ENCODE peak calls at places on chromosomes 1 and 21, in nine cellular contexts. P is psoas muscle, U is neural crest cell, Q is GM12864, L is ascending aorta, W is cardiac fibroblast, V is fibroblast of lung, F is left ventricle myocardium inferior, H is heart right ventricle. X is an unnamed sample.

GRCh38 chr1:92483442-92484170 is 3.1 kb downstream of the GFI1 start:
- DNase-seq in W (no peak), F (no peak), L (no peak), P (no peak), V (no peak), Q (no peak), U (peak), H (peak), X (no peak)

GRCh38 chr1:29653034-29653810 is 416.9 kb downstream of the PTPRU start:
- DNase-seq in W (no peak), U (no peak), Q (no peak), H (no peak), F (no peak), P (no peak), V (no peak), L (no peak), X (no peak)

GRCh38 chr1:85142753-85143152 is 58.1 kb downstream of the SYDE2 start:
- DNase-seq in L (no peak), H (peak), P (no peak), U (no peak), V (no peak), W (no peak), F (peak), Q (no peak), X (no peak)

GRCh38 chr1:28370220-28371010 is 875 bp downstream of the PHACTR4 start:
- DNase-seq in Q (no peak), L (no peak), V (peak), P (no peak), W (peak), H (peak), F (no peak), U (peak), X (no peak)

GRCh38 chr1:218426343-218426657 is 81.2 kb downstream of the TGFB2 start:
- DNase-seq in Q (no peak), W (peak), L (no peak), U (no peak), V (peak), F (no peak), H (no peak), P (no peak), X (no peak)

GRCh38 chr1:14064649-14065442 is 364.9 kb downstream of the PRDM2 start:
- DNase-seq in L (no peak), F (no peak), Q (no peak), H (no peak), V (no peak), U (no peak), P (no peak), W (no peak), X (no peak)

GRCh38 chr1:30706528-30706927 is 16.9 kb downstream of the MATN1 start:
- DNase-seq in H (peak), Q (no peak), L (no peak), P (peak), U (no peak), F (peak), W (peak), V (peak), X (no peak)

GRCh38 chr1:6858586-6858985 is 73.3 kb downstream of the CAMTA1 start:
- DNase-seq in W (no peak), U (no peak), P (no peak), V (no peak), F (no peak), L (no peak), Q (no peak), H (no peak), X (no peak)

GRCh38 chr1:61836649-61837048 is 94.4 kb downstream of the PATJ start:
- DNase-seq in U (no peak), P (no peak), W (no peak), V (no peak), L (no peak), F (no peak), H (no peak), Q (no peak), X (no peak)

GRCh38 chr1:44326821-44327465 is 28.1 kb downstream of the ERI3 start:
- DNase-seq in W (no peak), U (no peak), F (no peak), P (no peak), H (no peak), L (no peak), Q (no peak), V (peak), X (no peak)

GRCh38 chr1:46900401-46900800 is 40.9 kb downstream of the CYP4A11 start:
- DNase-seq in W (no peak), V (no peak), U (no peak), H (no peak), Q (no peak), L (no peak), P (no peak), F (no peak), X (no peak)

GRCh38 chr1:15347182-15347581 is 62.5 kb upstream of the EFHD2 start:
- DNase-seq in U (no peak), Q (no peak), H (no peak), W (no peak), V (no peak), P (no peak), F (no peak), L (no peak), X (no peak)

GRCh38 chr1:216898801-216899200 is 175.6 kb upstream of the ESRRG start:
- DNase-seq in Q (no peak), V (no peak), L (no peak), P (no peak), W (no peak), F (no peak), H (no peak), U (no peak), X (no peak)

GRCh38 chr1:234583755-234584430 is 26.1 kb downstream of the IRF2BP2 start:
- DNase-seq in U (no peak), L (no peak), H (no peak), V (no peak), P (peak), Q (no peak), W (no peak), F (no peak), X (no peak)

GRCh38 chr1:111483166-111483565 is 9.4 kb downstream of the C1orf162 start:
- DNase-seq in W (peak), Q (no peak), L (no peak), V (peak), P (no peak), F (no peak), H (no peak), U (no peak), X (no peak)

GRCh38 chr1:58249729-58250586 is 296.6 kb downstream of the OMA1 start:
- DNase-seq in P (no peak), Q (no peak), L (no peak), F (peak), W (peak), U (peak), H (peak), V (peak), X (no peak)

GRCh38 chr21:26881504-26882228 is 36.5 kb upstream of the ADAMTS1 start:
- DNase-seq in L (no peak), W (peak), F (no peak), H (no peak), V (peak), Q (no peak), P (no peak), U (no peak), X (no peak)

GRCh38 chr1:183243190-183244065 is 57.4 kb downstream of the LAMC2 start:
- DNase-seq in V (no peak), U (no peak), F (peak), L (no peak), W (peak), P (peak), H (peak), Q (no peak), X (no peak)

GRCh38 chr1:3000671-3001470 is 20.4 kb upstream of the ACTRT2 start:
- DNase-seq in V (no peak), F (no peak), W (no peak), Q (no peak), U (no peak), P (no peak), L (no peak), H (no peak), X (no peak)

GRCh38 chr1:53584446-53585102 is 125.4 kb downstream of the DMRTB1 start:
- DNase-seq in F (no peak), U (no peak), P (no peak), W (no peak), L (no peak), V (no peak), H (no peak), Q (no peak), X (no peak)

GRCh38 chr1:154557939-154558609 is 388 bp downstream of the UBE2Q1 start:
- DNase-seq in P (peak), V (peak), L (no peak), U (peak), W (peak), F (peak), Q (no peak), H (peak), X (no peak)

GRCh38 chr1:102434421-102434820 is 437.7 kb upstream of the OLFM3 start:
- DNase-seq in H (no peak), F (no peak), P (no peak), W (no peak), L (no peak), V (no peak), U (peak), Q (peak), X (no peak)

GRCh38 chr21:26801524-26801923 is 43.7 kb downstream of the ADAMTS1 start:
- DNase-seq in Q (no peak), F (no peak), U (no peak), H (no peak), V (peak), L (no peak), P (no peak), W (peak), X (peak)

DNA sequence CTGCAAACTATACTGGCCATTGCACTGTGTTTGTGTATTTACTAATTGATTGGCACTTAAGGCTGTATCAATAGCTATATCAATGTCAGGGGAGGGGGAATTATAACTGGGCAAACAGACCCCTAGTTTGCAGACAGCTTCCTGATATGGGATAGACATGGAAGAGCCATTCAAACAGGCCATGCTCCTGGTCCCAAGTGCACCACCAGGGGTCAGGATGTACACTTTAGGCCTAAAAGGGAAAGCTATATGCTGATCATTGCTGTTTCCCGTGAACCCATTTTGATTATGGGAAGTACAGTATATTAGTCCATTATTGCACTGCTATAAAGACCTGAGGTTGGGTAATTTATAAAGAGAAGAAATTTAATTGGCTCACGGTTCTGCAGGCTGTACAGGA is 125.0 kb upstream of the BACE2 start:
- DNase-seq in H (no peak), Q (no peak), W (no peak), F (no peak), V (no peak), P (no peak), L (no peak), U (no peak), X (no peak)
- TF ChIP-seq CTCF in H (no peak), Q (no peak), W (peak), F (peak), V (no peak), P (no peak), L (no peak), U (peak), X (no peak)

DNA sequence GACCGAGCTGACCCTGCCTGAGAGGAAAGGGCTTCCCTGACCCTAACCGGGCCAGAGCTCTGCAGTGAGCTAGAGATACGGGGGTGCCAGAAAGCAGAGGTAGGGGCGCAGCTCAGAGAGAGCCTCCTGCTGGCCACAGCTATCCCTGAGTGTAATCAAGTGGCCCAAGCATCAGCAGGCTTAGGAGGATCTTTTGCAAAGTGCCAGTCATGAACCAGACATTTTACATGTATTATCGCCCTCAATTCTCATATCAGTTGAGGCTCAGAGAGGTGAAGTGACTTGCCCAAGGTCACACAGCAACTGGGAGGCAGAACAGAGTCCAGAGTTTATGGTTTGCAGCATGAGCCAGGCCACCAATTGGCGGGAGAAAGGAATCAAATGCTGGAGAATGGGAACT is 7.0 kb upstream of the ID3 start:
- DNase-seq in H (no peak), Q (no peak), L (no peak), P (no peak), V (no peak), F (no peak), U (no peak), W (no peak), X (no peak)
- TF ChIP-seq CTCF in H (no peak), Q (no peak), L (no peak), P (no peak), V (no peak), F (no peak), U (no peak), W (peak), X (peak)

GRCh38 chr1:7960165-7960564 is 1.3 kb upstream of the PARK7 start:
- DNase-seq in Q (no peak), W (no peak), F (no peak), L (no peak), P (no peak), V (no peak), H (no peak), U (no peak), X (no peak)

GRCh38 chr1:7960867-7961198 is 678 bp upstream of the PARK7 start:
- DNase-seq in L (no peak), H (no peak), V (no peak), U (no peak), W (no peak), P (no peak), F (no peak), Q (no peak), X (no peak)

GRCh38 chr1:7962636-7963377 is 1.3 kb downstream of the PARK7 start:
- DNase-seq in L (no peak), F (no peak), V (no peak), P (no peak), U (no peak), Q (no peak), H (no peak), W (no peak), X (no peak)

GRCh38 chr1:7961199-7962010 is at the start of gene PARK7:
- DNase-seq in U (peak), H (peak), L (peak), W (peak), V (peak), F (peak), Q (peak), P (peak), X (peak)

DNA sequence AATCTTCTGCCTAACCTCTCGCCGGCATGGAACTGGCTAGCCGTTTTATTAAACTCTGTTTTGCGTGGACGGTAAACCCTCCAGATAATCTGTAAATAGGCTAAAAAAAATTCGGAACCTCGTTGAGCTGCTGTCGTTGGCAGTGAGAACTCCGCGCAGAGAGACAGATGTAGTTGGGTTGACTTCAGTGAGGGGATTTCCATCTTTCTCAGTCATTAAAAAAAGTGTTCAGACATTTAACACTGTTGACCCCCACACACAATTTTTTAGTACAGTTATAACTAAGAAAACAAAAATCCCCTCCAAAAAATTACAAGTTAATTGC is 462 bp downstream of the PARK7 start:
- DNase-seq in F (no peak), V (no peak), H (no peak), W (no peak), P (no peak), Q (no peak), U (no peak), L (no peak), X (no peak)
- TF ChIP-seq CTCF in F (no peak), V (no peak), H (no peak), W (no peak), P (no peak), Q (no peak), U (no peak), L (no peak), X (no peak)

GRCh38 chr21:45768741-45769049 is 125.2 kb downstream of the PCBP3 start:
- DNase-seq in V (no peak), H (no peak), W (no peak), Q (no peak), U (no peak), F (no peak), P (no peak), L (no peak), X (no peak)
- TF ChIP-seq CTCF in V (no peak), H (no peak), W (peak), Q (peak), U (no peak), F (no peak), P (no peak), L (no peak), X (no peak)

GRCh38 chr1:114956570-114956969 is 73.1 kb upstream of the TSHB start:
- DNase-seq in Q (no peak), V (peak), L (no peak), W (peak), U (no peak), F (no peak), H (no peak), P (no peak), X (no peak)
- TF ChIP-seq CTCF in Q (peak), V (peak), L (no peak), W (peak), U (peak), F (peak), H (peak), P (peak), X (peak)

DNA sequence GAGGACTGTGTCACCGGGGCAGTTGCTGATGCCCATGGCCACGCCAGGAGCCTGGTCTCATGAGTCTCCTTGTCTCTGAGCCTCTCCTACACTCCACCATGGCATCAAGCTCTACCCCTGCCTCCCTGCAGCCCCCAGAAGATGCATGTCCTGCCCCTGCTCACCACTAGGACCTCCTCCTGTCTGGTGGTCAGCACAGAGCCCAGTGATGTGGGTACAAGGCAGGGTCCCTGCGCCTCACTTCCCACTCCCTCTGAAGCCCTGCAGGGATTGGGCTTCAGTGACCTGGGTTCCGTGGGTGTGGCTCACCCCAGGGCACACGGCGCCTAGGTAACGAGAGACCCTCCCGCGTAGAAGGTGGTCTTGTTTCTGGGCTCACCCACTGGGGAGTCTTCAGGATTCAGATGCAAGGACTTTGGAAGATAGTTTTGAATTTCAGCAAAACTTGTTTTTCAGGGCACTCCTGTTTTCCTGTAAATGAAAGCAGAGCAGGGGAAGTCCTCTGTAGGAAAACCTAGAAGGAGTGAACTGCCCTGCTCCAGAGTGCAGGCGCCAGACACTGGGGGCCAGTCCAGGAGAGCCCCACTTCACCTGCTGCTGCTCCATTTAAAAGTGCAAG is 2.8 kb downstream of the COL18A1 start:
- DNase-seq in H (no peak), V (no peak), L (no peak), F (peak), W (no peak), U (no peak), P (peak), Q (no peak), X (no peak)
- TF ChIP-seq CTCF in H (no peak), V (peak), L (no peak), F (no peak), W (peak), U (no peak), P (no peak), Q (no peak), X (no peak)

DNA sequence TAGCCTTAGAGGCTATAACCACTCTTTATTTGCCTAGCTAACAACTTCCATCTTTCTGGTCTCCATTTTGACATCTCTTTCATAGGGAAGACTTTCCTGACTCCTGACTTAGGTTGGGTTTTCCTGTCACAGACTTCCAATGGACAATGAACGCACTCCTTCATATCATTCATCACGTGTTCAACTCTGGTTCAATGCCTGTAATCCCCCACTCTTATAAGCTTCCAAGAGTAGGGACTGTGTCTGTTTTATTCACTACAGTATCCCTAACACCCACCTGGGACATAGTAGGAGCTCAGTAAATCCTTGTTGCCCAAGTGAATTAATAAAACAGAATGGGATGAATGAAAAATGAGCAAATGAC is 4.6 kb downstream of the SLAMF1 start:
- DNase-seq in H (no peak), P (no peak), V (no peak), L (no peak), F (no peak), W (no peak), U (no peak), Q (no peak), X (no peak)
- TF ChIP-seq CTCF in H (no peak), P (no peak), V (no peak), L (no peak), F (no peak), W (no peak), U (no peak), Q (no peak), X (no peak)

GRCh38 chr1:202848191-202848542 is 37.4 kb downstream of the PCAT6 start:
- DNase-seq in P (no peak), V (peak), W (no peak), U (no peak), F (no peak), H (no peak), L (no peak), Q (peak), X (no peak)

GRCh38 chr1:202844935-202845334 is 34.2 kb downstream of the PCAT6 start:
- DNase-seq in V (no peak), Q (no peak), W (peak), H (no peak), P (no peak), U (no peak), F (no peak), L (no peak), X (no peak)

DNA sequence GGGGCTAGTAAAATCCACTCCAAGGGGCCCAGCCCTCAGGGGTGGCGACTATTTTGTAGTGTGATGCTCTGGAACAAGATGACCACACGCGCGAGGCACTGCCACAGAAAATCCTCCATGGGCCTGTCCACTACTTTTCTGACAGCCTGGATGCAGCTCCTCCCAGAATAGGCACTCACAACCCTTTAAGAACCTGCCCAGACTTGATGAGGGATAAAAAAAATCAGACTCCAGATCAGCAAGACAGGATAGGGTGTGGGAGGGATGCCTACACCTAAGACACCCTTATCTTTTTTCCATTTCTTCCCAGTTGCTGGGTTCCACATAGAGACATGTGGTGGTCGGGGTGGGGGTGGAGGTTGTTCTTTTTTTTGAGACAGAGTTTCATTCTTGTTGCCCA is 33.5 kb downstream of the PCAT6 start:
- DNase-seq in H (no peak), L (no peak), P (no peak), W (no peak), Q (no peak), F (no peak), V (no peak), U (no peak), X (no peak)
- TF ChIP-seq CTCF in H (no peak), L (no peak), P (no peak), W (no peak), Q (no peak), F (no peak), V (no peak), U (no peak), X (no peak)

GRCh38 chr1:230066466-230067404 is at the start of gene GALNT2:
- DNase-seq in V (peak), P (peak), H (peak), Q (peak), F (peak), W (peak), L (peak), U (peak), X (peak)
- TF ChIP-seq CTCF in V (no peak), P (no peak), H (no peak), Q (no peak), F (no peak), W (no peak), L (no peak), U (no peak), X (no peak)

GRCh38 chr1:152398812-152399698 is 15.0 kb downstream of the CRNN start:
- DNase-seq in H (no peak), U (no peak), L (no peak), F (no peak), Q (peak), P (no peak), W (peak), V (peak), X (no peak)
- TF ChIP-seq CTCF in H (peak), U (no peak), L (no peak), F (peak), Q (peak), P (no peak), W (peak), V (no peak), X (peak)

X was measured in AG09319.